ENCODE peak calls at places on chromosomes 11 and 22, in eight cellular contexts. One of them, this sample, is unnamed.

GRCh38 chr11:24592342-24592741 is 95.5 kb downstream of the LUZP2 start:
- DNase-seq in NCI-H2029: no peak
- DNase-seq in NCI-H345: no peak
- DNase-seq in HS-5: no peak
- DNase-seq in HEK293T: no peak
- DNase-seq in progenitor cell of endocrine pancreas: no peak
- DNase-seq in NCI-H2081: no peak
- DNase-seq in stimulated activated CD4-positive, alpha-beta T cell treated with anti-CD3 and anti-CD28 coated beads, Interleukin-4, amount 100 ng/mL, for 48 hours: no peak
- DNase-seq in this sample: no peak

GRCh38 chr11:72418834-72419560 is 15.3 kb downstream of the CLPB start:
- DNase-seq in NCI-H2029: no peak
- DNase-seq in NCI-H345: no peak
- DNase-seq in HS-5: no peak
- DNase-seq in HEK293T: no peak
- DNase-seq in progenitor cell of endocrine pancreas: no peak
- DNase-seq in NCI-H2081: no peak
- DNase-seq in stimulated activated CD4-positive, alpha-beta T cell treated with anti-CD3 and anti-CD28 coated beads, Interleukin-4, amount 100 ng/mL, for 48 hours: no peak
- DNase-seq in this sample: no peak

GRCh38 chr11:64261556-64262080 is 10.3 kb downstream of the PLCB3 start:
- DNase-seq in NCI-H2029: no peak
- DNase-seq in NCI-H345: no peak
- DNase-seq in HS-5: no peak
- DNase-seq in HEK293T: no peak
- DNase-seq in progenitor cell of endocrine pancreas: no peak
- DNase-seq in NCI-H2081: no peak
- DNase-seq in stimulated activated CD4-positive, alpha-beta T cell treated with anti-CD3 and anti-CD28 coated beads, Interleukin-4, amount 100 ng/mL, for 48 hours: no peak
- DNase-seq in this sample: no peak

GRCh38 chr22:39682994-39683393 is 112.4 kb downstream of the CACNA1I start:
- DNase-seq in NCI-H2029: no peak
- DNase-seq in NCI-H345: no peak
- DNase-seq in HS-5: no peak
- DNase-seq in HEK293T: no peak
- DNase-seq in progenitor cell of endocrine pancreas: no peak
- DNase-seq in NCI-H2081: no peak
- DNase-seq in stimulated activated CD4-positive, alpha-beta T cell treated with anti-CD3 and anti-CD28 coated beads, Interleukin-4, amount 100 ng/mL, for 48 hours: no peak
- DNase-seq in this sample: no peak

GRCh38 chr22:22425366-22425765 is 83.2 kb downstream of the ZNF280B start:
- DNase-seq in NCI-H2029: no peak
- DNase-seq in NCI-H345: no peak
- DNase-seq in HS-5: no peak
- DNase-seq in HEK293T: no peak
- DNase-seq in progenitor cell of endocrine pancreas: no peak
- DNase-seq in NCI-H2081: no peak
- DNase-seq in stimulated activated CD4-positive, alpha-beta T cell treated with anti-CD3 and anti-CD28 coated beads, Interleukin-4, amount 100 ng/mL, for 48 hours: no peak
- DNase-seq in this sample: no peak

GRCh38 chr11:112255075-112255739 is 5.5 kb downstream of the PLET1 start:
- DNase-seq in NCI-H2029: no peak
- DNase-seq in NCI-H345: no peak
- DNase-seq in HS-5: peak; percentile 61
- DNase-seq in HEK293T: no peak
- DNase-seq in progenitor cell of endocrine pancreas: no peak
- DNase-seq in NCI-H2081: peak; percentile 13
- DNase-seq in stimulated activated CD4-positive, alpha-beta T cell treated with anti-CD3 and anti-CD28 coated beads, Interleukin-4, amount 100 ng/mL, for 48 hours: no peak
- DNase-seq in this sample: no peak

GRCh38 chr11:45368697-45369096 is 82.6 kb upstream of the SYT13 start:
- DNase-seq in NCI-H2029: no peak
- DNase-seq in NCI-H345: no peak
- DNase-seq in HS-5: no peak
- DNase-seq in HEK293T: no peak
- DNase-seq in progenitor cell of endocrine pancreas: no peak
- DNase-seq in NCI-H2081: no peak
- DNase-seq in stimulated activated CD4-positive, alpha-beta T cell treated with anti-CD3 and anti-CD28 coated beads, Interleukin-4, amount 100 ng/mL, for 48 hours: no peak
- DNase-seq in this sample: no peak

GRCh38 chr22:48267681-48268080 is 1505.2 kb downstream of the TBC1D22A start:
- DNase-seq in NCI-H2029: no peak
- DNase-seq in NCI-H345: no peak
- DNase-seq in HS-5: no peak
- DNase-seq in HEK293T: no peak
- DNase-seq in progenitor cell of endocrine pancreas: no peak
- DNase-seq in NCI-H2081: no peak
- DNase-seq in stimulated activated CD4-positive, alpha-beta T cell treated with anti-CD3 and anti-CD28 coated beads, Interleukin-4, amount 100 ng/mL, for 48 hours: no peak
- DNase-seq in this sample: no peak

GRCh38 chr11:109707411-109707810 is 285.4 kb downstream of the C11orf87 start:
- DNase-seq in NCI-H2029: no peak
- DNase-seq in NCI-H345: no peak
- DNase-seq in HS-5: no peak
- DNase-seq in HEK293T: no peak
- DNase-seq in progenitor cell of endocrine pancreas: no peak
- DNase-seq in NCI-H2081: no peak
- DNase-seq in stimulated activated CD4-positive, alpha-beta T cell treated with anti-CD3 and anti-CD28 coated beads, Interleukin-4, amount 100 ng/mL, for 48 hours: no peak
- DNase-seq in this sample: no peak

GRCh38 chr11:95584180-95584579 is 205.4 kb downstream of the FAM76B start:
- DNase-seq in NCI-H2029: no peak
- DNase-seq in NCI-H345: no peak
- DNase-seq in HS-5: no peak
- DNase-seq in HEK293T: no peak
- DNase-seq in progenitor cell of endocrine pancreas: no peak
- DNase-seq in NCI-H2081: no peak
- DNase-seq in stimulated activated CD4-positive, alpha-beta T cell treated with anti-CD3 and anti-CD28 coated beads, Interleukin-4, amount 100 ng/mL, for 48 hours: no peak
- DNase-seq in this sample: no peak

GRCh38 chr11:59173964-59174663 is 2.2 kb downstream of the DTX4 start:
- DNase-seq in NCI-H2029: no peak
- DNase-seq in NCI-H345: no peak
- DNase-seq in HS-5: no peak
- DNase-seq in HEK293T: no peak
- DNase-seq in progenitor cell of endocrine pancreas: no peak
- DNase-seq in NCI-H2081: no peak
- DNase-seq in stimulated activated CD4-positive, alpha-beta T cell treated with anti-CD3 and anti-CD28 coated beads, Interleukin-4, amount 100 ng/mL, for 48 hours: no peak
- DNase-seq in this sample: no peak

GRCh38 chr11:41116970-41117369 is 342.5 kb downstream of the LRRC4C start:
- DNase-seq in NCI-H2029: no peak
- DNase-seq in NCI-H345: no peak
- DNase-seq in HS-5: no peak
- DNase-seq in HEK293T: no peak
- DNase-seq in progenitor cell of endocrine pancreas: no peak
- DNase-seq in NCI-H2081: peak; percentile 52
- DNase-seq in stimulated activated CD4-positive, alpha-beta T cell treated with anti-CD3 and anti-CD28 coated beads, Interleukin-4, amount 100 ng/mL, for 48 hours: no peak
- DNase-seq in this sample: no peak

GRCh38 chr11:65112551-65113360 is 1.1 kb downstream of the TM7SF2 start:
- DNase-seq in NCI-H2029: peak; percentile 16
- DNase-seq in NCI-H345: peak; percentile 67
- DNase-seq in HS-5: no peak
- DNase-seq in HEK293T: peak; percentile 64
- DNase-seq in progenitor cell of endocrine pancreas: peak; percentile 65
- DNase-seq in NCI-H2081: peak; percentile 55
- DNase-seq in stimulated activated CD4-positive, alpha-beta T cell treated with anti-CD3 and anti-CD28 coated beads, Interleukin-4, amount 100 ng/mL, for 48 hours: peak; percentile 65
- DNase-seq in this sample: no peak

GRCh38 chr11:2700415-2701211 is 819 bp upstream of the KCNQ1OT1 start:
- DNase-seq in NCI-H2029: no peak
- DNase-seq in NCI-H345: no peak
- DNase-seq in HS-5: no peak
- DNase-seq in HEK293T: peak; percentile 33
- DNase-seq in progenitor cell of endocrine pancreas: no peak
- DNase-seq in NCI-H2081: peak; percentile 28
- DNase-seq in stimulated activated CD4-positive, alpha-beta T cell treated with anti-CD3 and anti-CD28 coated beads, Interleukin-4, amount 100 ng/mL, for 48 hours: peak; percentile 34
- DNase-seq in this sample: no peak

GRCh38 chr22:30290679-30291333 is 1.5 kb upstream of the CASTOR1 start:
- DNase-seq in NCI-H2029: peak; percentile 67
- DNase-seq in NCI-H345: peak; percentile 54
- DNase-seq in HS-5: no peak
- DNase-seq in HEK293T: no peak
- DNase-seq in progenitor cell of endocrine pancreas: no peak
- DNase-seq in NCI-H2081: peak; percentile 34
- DNase-seq in stimulated activated CD4-positive, alpha-beta T cell treated with anti-CD3 and anti-CD28 coated beads, Interleukin-4, amount 100 ng/mL, for 48 hours: no peak
- DNase-seq in this sample: no peak

GRCh38 chr11:2768471-2769408 is 68.9 kb upstream of the KCNQ1OT1 start:
- DNase-seq in NCI-H2029: no peak
- DNase-seq in NCI-H345: no peak
- DNase-seq in HS-5: peak; percentile 57
- DNase-seq in HEK293T: no peak
- DNase-seq in progenitor cell of endocrine pancreas: no peak
- DNase-seq in NCI-H2081: no peak
- DNase-seq in stimulated activated CD4-positive, alpha-beta T cell treated with anti-CD3 and anti-CD28 coated beads, Interleukin-4, amount 100 ng/mL, for 48 hours: peak; percentile 7
- DNase-seq in this sample: no peak

GRCh38 chr11:65858354-65859133 is 564 bp upstream of the CFL1 start:
- DNase-seq in NCI-H2029: no peak
- DNase-seq in NCI-H345: peak; percentile 46
- DNase-seq in HS-5: no peak
- DNase-seq in HEK293T: no peak
- DNase-seq in progenitor cell of endocrine pancreas: no peak
- DNase-seq in NCI-H2081: no peak
- DNase-seq in stimulated activated CD4-positive, alpha-beta T cell treated with anti-CD3 and anti-CD28 coated beads, Interleukin-4, amount 100 ng/mL, for 48 hours: no peak
- DNase-seq in this sample: no peak

GRCh38 chr22:20974336-20974955 is 7.4 kb downstream of the AIFM3 start:
- DNase-seq in NCI-H2029: no peak
- DNase-seq in NCI-H345: no peak
- DNase-seq in HS-5: no peak
- DNase-seq in HEK293T: no peak
- DNase-seq in progenitor cell of endocrine pancreas: no peak
- DNase-seq in NCI-H2081: no peak
- DNase-seq in stimulated activated CD4-positive, alpha-beta T cell treated with anti-CD3 and anti-CD28 coated beads, Interleukin-4, amount 100 ng/mL, for 48 hours: no peak
- DNase-seq in this sample: no peak

GRCh38 chr22:42945736-42946135 is 69.2 kb downstream of the PACSIN2 start:
- DNase-seq in NCI-H2029: no peak
- DNase-seq in NCI-H345: no peak
- DNase-seq in HS-5: no peak
- DNase-seq in HEK293T: no peak
- DNase-seq in progenitor cell of endocrine pancreas: no peak
- DNase-seq in NCI-H2081: no peak
- DNase-seq in stimulated activated CD4-positive, alpha-beta T cell treated with anti-CD3 and anti-CD28 coated beads, Interleukin-4, amount 100 ng/mL, for 48 hours: no peak
- DNase-seq in this sample: no peak

GRCh38 chr11:17719028-17719939 is at the start of gene MYOD1:
- DNase-seq in NCI-H2029: peak; percentile 10
- DNase-seq in NCI-H345: peak; percentile 23
- DNase-seq in HS-5: no peak
- DNase-seq in HEK293T: peak; percentile 62
- DNase-seq in progenitor cell of endocrine pancreas: no peak
- DNase-seq in NCI-H2081: no peak
- DNase-seq in stimulated activated CD4-positive, alpha-beta T cell treated with anti-CD3 and anti-CD28 coated beads, Interleukin-4, amount 100 ng/mL, for 48 hours: no peak
- DNase-seq in this sample: no peak

GRCh38 chr11:59187587-59187986 is 15.7 kb downstream of the DTX4 start:
- DNase-seq in NCI-H2029: no peak
- DNase-seq in NCI-H345: no peak
- DNase-seq in HS-5: no peak
- DNase-seq in HEK293T: no peak
- DNase-seq in progenitor cell of endocrine pancreas: no peak
- DNase-seq in NCI-H2081: no peak
- DNase-seq in stimulated activated CD4-positive, alpha-beta T cell treated with anti-CD3 and anti-CD28 coated beads, Interleukin-4, amount 100 ng/mL, for 48 hours: no peak
- DNase-seq in this sample: no peak

GRCh38 chr11:58222730-58223129 is 6.0 kb downstream of the OR10Q1 start:
- DNase-seq in NCI-H2029: no peak
- DNase-seq in NCI-H345: no peak
- DNase-seq in HS-5: no peak
- DNase-seq in HEK293T: no peak
- DNase-seq in progenitor cell of endocrine pancreas: no peak
- DNase-seq in NCI-H2081: no peak
- DNase-seq in stimulated activated CD4-positive, alpha-beta T cell treated with anti-CD3 and anti-CD28 coated beads, Interleukin-4, amount 100 ng/mL, for 48 hours: no peak
- DNase-seq in this sample: no peak

GRCh38 chr11:64516226-64516625 is 74.8 kb upstream of the SLC22A12 start:
- DNase-seq in NCI-H2029: no peak
- DNase-seq in NCI-H345: no peak
- DNase-seq in HS-5: no peak
- DNase-seq in HEK293T: no peak
- DNase-seq in progenitor cell of endocrine pancreas: no peak
- DNase-seq in NCI-H2081: no peak
- DNase-seq in stimulated activated CD4-positive, alpha-beta T cell treated with anti-CD3 and anti-CD28 coated beads, Interleukin-4, amount 100 ng/mL, for 48 hours: no peak
- DNase-seq in this sample: no peak

GRCh38 chr22:41048791-41049717 is 43.3 kb upstream of the EP300 start:
- DNase-seq in NCI-H2029: no peak
- DNase-seq in NCI-H345: no peak
- DNase-seq in HS-5: no peak
- DNase-seq in HEK293T: peak; percentile 65
- DNase-seq in progenitor cell of endocrine pancreas: peak; percentile 21
- DNase-seq in NCI-H2081: no peak
- DNase-seq in stimulated activated CD4-positive, alpha-beta T cell treated with anti-CD3 and anti-CD28 coated beads, Interleukin-4, amount 100 ng/mL, for 48 hours: no peak
- DNase-seq in this sample: peak; percentile 4

GRCh38 chr11:48307760-48308386 is 1.9 kb downstream of the OR4S1 start:
- DNase-seq in NCI-H2029: peak; percentile 27
- DNase-seq in NCI-H345: peak; percentile 55
- DNase-seq in HS-5: no peak
- DNase-seq in HEK293T: peak; percentile 48
- DNase-seq in progenitor cell of endocrine pancreas: peak; percentile 16
- DNase-seq in NCI-H2081: peak; percentile 30
- DNase-seq in stimulated activated CD4-positive, alpha-beta T cell treated with anti-CD3 and anti-CD28 coated beads, Interleukin-4, amount 100 ng/mL, for 48 hours: peak; percentile 56
- DNase-seq in this sample: no peak

GRCh38 chr11:129980086-129980485 is 22.5 kb downstream of the PRDM10 start:
- DNase-seq in NCI-H2029: no peak
- DNase-seq in NCI-H345: no peak
- DNase-seq in HS-5: no peak
- DNase-seq in HEK293T: no peak
- DNase-seq in progenitor cell of endocrine pancreas: no peak
- DNase-seq in NCI-H2081: no peak
- DNase-seq in stimulated activated CD4-positive, alpha-beta T cell treated with anti-CD3 and anti-CD28 coated beads, Interleukin-4, amount 100 ng/mL, for 48 hours: no peak
- DNase-seq in this sample: no peak

GRCh38 chr11:126112547-126112946 is 49.9 kb upstream of the CDON start:
- DNase-seq in NCI-H2029: no peak
- DNase-seq in NCI-H345: no peak
- DNase-seq in HS-5: no peak
- DNase-seq in HEK293T: no peak
- DNase-seq in progenitor cell of endocrine pancreas: no peak
- DNase-seq in NCI-H2081: peak; percentile 52
- DNase-seq in stimulated activated CD4-positive, alpha-beta T cell treated with anti-CD3 and anti-CD28 coated beads, Interleukin-4, amount 100 ng/mL, for 48 hours: no peak
- DNase-seq in this sample: no peak

GRCh38 chr11:9858822-9859221 is 194.9 kb downstream of the SWAP70 start:
- DNase-seq in NCI-H2029: no peak
- DNase-seq in NCI-H345: no peak
- DNase-seq in HS-5: no peak
- DNase-seq in HEK293T: peak; percentile 21
- DNase-seq in progenitor cell of endocrine pancreas: no peak
- DNase-seq in NCI-H2081: peak; percentile 41
- DNase-seq in stimulated activated CD4-positive, alpha-beta T cell treated with anti-CD3 and anti-CD28 coated beads, Interleukin-4, amount 100 ng/mL, for 48 hours: no peak
- DNase-seq in this sample: no peak

GRCh38 chr11:1656061-1656441 is 26.5 kb downstream of the KRTAP5-5 start:
- DNase-seq in NCI-H2029: no peak
- DNase-seq in NCI-H345: no peak
- DNase-seq in HS-5: no peak
- DNase-seq in HEK293T: no peak
- DNase-seq in progenitor cell of endocrine pancreas: no peak
- DNase-seq in NCI-H2081: no peak
- DNase-seq in stimulated activated CD4-positive, alpha-beta T cell treated with anti-CD3 and anti-CD28 coated beads, Interleukin-4, amount 100 ng/mL, for 48 hours: no peak
- DNase-seq in this sample: no peak

This sample was measured in cerebellar nuclear complex.